ENCODE peak calls at places on chromosome 3, in five cellular contexts. V, H, B, A and J are unnamed samples.

GRCh38 chr3:143192193-143192592 is 72.6 kb downstream of the CHST2 start:
- DNase-seq in A (no peak), B (no peak), V (no peak), H (no peak), J (no peak)

GRCh38 chr3:49004352-49005297 is 2.6 kb upstream of the WDR6 start:
- DNase-seq in H (no peak), A (no peak), V (no peak), B (no peak), J (peak; percentile 48)

GRCh38 chr3:128343287-128344045 is 123.2 kb downstream of the DNAJB8 start:
- DNase-seq in V (no peak), H (peak; percentile 80), B (peak; percentile 49), A (no peak), J (peak; percentile 90)

GRCh38 chr3:76051145-76051544 is 265.8 kb upstream of the ZNF717 start:
- DNase-seq in B (no peak), V (no peak), A (no peak), H (no peak), J (no peak)

GRCh38 chr3:42264399-42265058 is 1.5 kb downstream of the CCK start:
- DNase-seq in V (no peak), B (peak; percentile 46), A (peak; percentile 60), H (peak; percentile 23), J (no peak)

GRCh38 chr3:112470791-112471190 is 28.5 kb downstream of the BTLA start:
- DNase-seq in H (no peak), A (no peak), B (no peak), V (no peak), J (no peak)

GRCh38 chr3:195086885-195087284 is 184.1 kb downstream of the XXYLT1 start:
- DNase-seq in A (no peak), V (no peak), H (no peak), B (no peak), J (no peak)

GRCh38 chr3:188698436-188698835 is 473.3 kb upstream of the TPRG1 start:
- DNase-seq in B (no peak), A (no peak), V (no peak), H (no peak), J (no peak)

GRCh38 chr3:20324664-20325478 is 138.9 kb upstream of the SGO1 start:
- DNase-seq in B (no peak), V (peak; percentile 39), A (no peak), H (no peak), J (no peak)

GRCh38 chr3:111336511-111336910 is 205.5 kb upstream of the CD96 start:
- DNase-seq in V (no peak), A (no peak), B (no peak), H (no peak), J (no peak)

GRCh38 chr3:156750191-156750873 is 75.8 kb upstream of the LEKR1 start:
- DNase-seq in B (no peak), H (no peak), A (no peak), V (no peak), J (no peak)

GRCh38 chr3:158571969-158572765 is 1.2 kb downstream of the MLF1 start:
- DNase-seq in H (peak; percentile 10), V (no peak), A (no peak), B (no peak), J (no peak)

GRCh38 chr3:147431746-147432145 is 22.6 kb downstream of the ZIC1 start:
- DNase-seq in B (no peak), A (no peak), V (no peak), H (no peak), J (no peak)

GRCh38 chr3:175716451-175716850 is 857.3 kb downstream of the NAALADL2 start:
- DNase-seq in H (no peak), A (no peak), B (no peak), V (no peak), J (no peak)

GRCh38 chr3:48859188-48859587 is 11.5 kb upstream of the PRKAR2A start:
- DNase-seq in A (no peak), V (no peak), B (no peak), H (no peak), J (no peak)

GRCh38 chr3:78721771-78722543 is 1045.8 kb downstream of the ROBO1 start:
- DNase-seq in A (no peak), H (no peak), B (no peak), V (no peak), J (no peak)

GRCh38 chr3:188274249-188274915 is 120.4 kb downstream of the LPP start:
- DNase-seq in H (no peak), A (no peak), V (no peak), B (no peak), J (no peak)

GRCh38 chr3:58564054-58564453 is 13.1 kb downstream of the FAM107A start:
- DNase-seq in A (no peak), H (no peak), V (no peak), B (no peak), J (no peak)

GRCh38 chr3:69433938-69434263 is 48.0 kb upstream of the FRMD4B start:
- DNase-seq in V (no peak), B (peak; percentile 30), H (no peak), A (no peak), J (no peak)

GRCh38 chr3:133941390-133941789 is 45.7 kb upstream of the RAB6B start:
- DNase-seq in A (peak; percentile 44), B (no peak), H (no peak), V (no peak), J (no peak)

GRCh38 chr3:133663569-133664313 is 2.0 kb upstream of the TOPBP1 start:
- DNase-seq in B (peak; percentile 72), H (peak; percentile 63), V (no peak), A (peak; percentile 47), J (peak; percentile 82)

GRCh38 chr3:71258116-71258515 is 325.4 kb downstream of the FOXP1 start:
- DNase-seq in V (no peak), H (no peak), B (peak; percentile 89), A (no peak), J (peak; percentile 70)

GRCh38 chr3:7275396-7275795 is 414.5 kb downstream of the GRM7 start:
- DNase-seq in A (no peak), H (no peak), V (no peak), B (no peak), J (no peak)

GRCh38 chr3:10628902-10629700 is 123.7 kb upstream of the ATP2B2 start:
- DNase-seq in B (no peak), V (no peak), A (no peak), H (no peak), J (no peak)
- TF ChIP-seq KDM1A in B (no peak), V (no peak), A (no peak), H (no peak), J (no peak)

GRCh38 chr3:51703776-51704510 is 2.9 kb upstream of the GRM2 start:
- DNase-seq in A (no peak), H (no peak), V (no peak), B (no peak), J (no peak)
- TF ChIP-seq KDM1A in A (no peak), H (no peak), V (no peak), B (no peak), J (no peak)

GRCh38 chr3:115436767-115437301 is 186.5 kb upstream of the GAP43 start:
- DNase-seq in H (no peak), B (peak; percentile 85), V (no peak), A (no peak), J (peak; percentile 1)
- TF ChIP-seq KDM1A in H (no peak), B (no peak), V (no peak), A (no peak), J (no peak)

GRCh38 chr3:185558395-185558794 is 6.0 kb upstream of the LIPH start:
- DNase-seq in V (no peak), H (peak; percentile 67), B (no peak), A (no peak), J (peak; percentile 33)

GRCh38 chr3:185561374-185561943 is 9.1 kb upstream of the LIPH start:
- DNase-seq in V (no peak), A (no peak), H (no peak), B (no peak), J (no peak)

GRCh38 chr3:185559706-185560090 is 7.3 kb upstream of the LIPH start:
- DNase-seq in A (peak; percentile 29), V (no peak), B (no peak), H (no peak), J (no peak)

GRCh38 chr3:185560676-185561075 is 8.3 kb upstream of the LIPH start:
- DNase-seq in A (no peak), H (no peak), B (no peak), V (no peak), J (no peak)

GRCh38 chr3:185561958-185562357 is 9.6 kb upstream of the LIPH start:
- DNase-seq in H (no peak), A (peak; percentile 30), B (no peak), V (no peak), J (no peak)
- TF ChIP-seq KDM1A in H (no peak), A (no peak), B (no peak), V (no peak), J (no peak)

GRCh38 chr3:160562952-160563351 is 2.4 kb downstream of the KPNA4 start:
- DNase-seq in B (no peak), V (no peak), H (no peak), A (no peak), J (no peak)
- TF ChIP-seq KDM1A in B (no peak), V (no peak), H (no peak), A (no peak), J (no peak)

DNA sequence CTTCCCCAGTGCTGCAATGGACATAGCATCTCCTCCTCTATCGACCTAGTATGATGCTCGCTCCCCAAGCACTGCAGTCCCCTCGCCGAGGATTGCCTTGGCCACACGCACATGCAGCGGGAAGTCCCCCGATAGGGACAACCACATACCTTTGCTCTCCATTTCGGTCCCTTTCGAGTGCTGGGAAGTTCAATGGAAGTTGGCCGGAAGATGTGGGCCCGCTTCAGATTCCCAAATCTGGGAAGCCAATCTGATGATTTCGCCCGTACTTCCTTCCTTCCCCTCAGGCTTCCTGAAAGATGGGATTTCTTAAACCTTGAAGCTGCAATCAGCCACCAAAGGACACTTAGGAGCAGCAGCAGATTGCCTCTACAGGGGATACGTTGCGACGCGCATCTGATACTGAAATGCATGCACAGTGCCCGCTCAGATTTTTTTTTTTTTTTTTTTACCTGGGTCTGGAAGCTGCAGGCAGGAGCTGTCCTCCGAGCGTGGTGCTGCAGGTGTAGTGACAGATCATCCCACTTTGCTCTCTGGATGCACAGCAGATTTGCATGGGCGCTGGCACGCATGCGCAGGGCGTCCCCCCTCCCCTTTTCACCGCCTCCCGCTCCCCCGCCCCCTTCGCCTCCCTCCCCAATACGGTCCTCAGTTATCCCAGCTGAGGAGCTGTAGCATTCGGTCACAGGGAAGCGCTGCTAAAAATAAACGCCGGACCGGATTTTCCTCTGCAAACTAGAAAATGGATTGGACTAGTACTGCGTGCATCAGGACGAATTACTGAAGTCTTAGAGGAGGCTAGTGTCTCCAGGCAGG is at the start of gene FGF12:
- DNase-seq in V (no peak), H (peak; percentile 24), B (peak; percentile 18), A (peak; percentile 94), J (peak; percentile 2)
- TF ChIP-seq KDM1A in V (no peak), H (no peak), B (no peak), A (no peak), J (no peak)

GRCh38 chr3:14324224-14324944 is 78.0 kb upstream of the SLC6A6 start:
- DNase-seq in B (no peak), H (no peak), V (no peak), A (no peak), J (no peak)
- TF ChIP-seq KDM1A in B (no peak), H (no peak), V (no peak), A (no peak), J (no peak)

GRCh38 chr3:116135462-116135861 is 309.8 kb downstream of the LSAMP start:
- DNase-seq in A (no peak), H (no peak), V (no peak), B (no peak), J (no peak)
- TF ChIP-seq KDM1A in A (no peak), H (no peak), V (no peak), B (no peak), J (no peak)